ENCODE peak calls at places on chromosomes 4 and X, in ten cellular contexts. One of them, this sample, is unnamed.
A peak's percentile ranks its signal among the peaks of the same experiment; 100 is the strongest.

GRCh38 chr4:164949448-164950118 is 27.9 kb downstream of the TRIM61 start:
- DNase-seq in hepatocyte: peak; percentile 11
- DNase-seq in D721Med: no peak
- DNase-seq in endothelial cell: peak; percentile 28
- DNase-seq in A172: no peak
- DNase-seq in sigmoid colon: no peak
- DNase-seq in NCI-H1092 treated with DMSO at 0.1 percent for 48 hours: no peak
- DNase-seq in RWPE1: no peak
- DNase-seq in astrocyte of the spinal cord: no peak
- DNase-seq in GM20000: no peak
- DNase-seq in this sample: no peak

GRCh38 chr4:20333141-20333690 is 81.5 kb downstream of the SLIT2 start:
- DNase-seq in hepatocyte: no peak
- DNase-seq in D721Med: no peak
- DNase-seq in endothelial cell: no peak
- DNase-seq in A172: no peak
- DNase-seq in sigmoid colon: no peak
- DNase-seq in NCI-H1092 treated with DMSO at 0.1 percent for 48 hours: no peak
- DNase-seq in RWPE1: no peak
- DNase-seq in astrocyte of the spinal cord: no peak
- DNase-seq in GM20000: no peak
- DNase-seq in this sample: no peak

GRCh38 chr4:32460972-32461371 is 1740.8 kb downstream of the PCDH7 start:
- DNase-seq in hepatocyte: no peak
- DNase-seq in D721Med: no peak
- DNase-seq in endothelial cell: no peak
- DNase-seq in A172: no peak
- DNase-seq in sigmoid colon: no peak
- DNase-seq in NCI-H1092 treated with DMSO at 0.1 percent for 48 hours: no peak
- DNase-seq in RWPE1: no peak
- DNase-seq in astrocyte of the spinal cord: no peak
- DNase-seq in GM20000: no peak
- DNase-seq in this sample: no peak

GRCh38 chr4:75502671-75503070 is 11.5 kb downstream of the RCHY1 start:
- DNase-seq in hepatocyte: no peak
- DNase-seq in D721Med: no peak
- DNase-seq in endothelial cell: no peak
- DNase-seq in A172: no peak
- DNase-seq in sigmoid colon: no peak
- DNase-seq in NCI-H1092 treated with DMSO at 0.1 percent for 48 hours: no peak
- DNase-seq in RWPE1: no peak
- DNase-seq in astrocyte of the spinal cord: no peak
- DNase-seq in GM20000: no peak
- DNase-seq in this sample: no peak

GRCh38 chrX:109511113-109511512 is 25.5 kb upstream of the NXT2 start:
- DNase-seq in hepatocyte: no peak
- DNase-seq in D721Med: no peak
- DNase-seq in endothelial cell: no peak
- DNase-seq in A172: no peak
- DNase-seq in sigmoid colon: no peak
- DNase-seq in NCI-H1092 treated with DMSO at 0.1 percent for 48 hours: no peak
- DNase-seq in RWPE1: no peak
- DNase-seq in astrocyte of the spinal cord: no peak
- DNase-seq in GM20000: no peak
- DNase-seq in this sample: no peak

GRCh38 chr4:80184053-80184790 is 13.1 kb upstream of the PRDM8 start:
- DNase-seq in hepatocyte: peak; percentile 87
- DNase-seq in D721Med: no peak
- DNase-seq in endothelial cell: peak; percentile 98
- DNase-seq in A172: peak; percentile 64
- DNase-seq in sigmoid colon: peak; percentile 95
- DNase-seq in NCI-H1092 treated with DMSO at 0.1 percent for 48 hours: peak; percentile 59
- DNase-seq in RWPE1: peak; percentile 74
- DNase-seq in astrocyte of the spinal cord: peak; percentile 86
- DNase-seq in GM20000: peak; percentile 93
- DNase-seq in this sample: peak; percentile 74

GRCh38 chrX:100747090-100747489 is 15.2 kb upstream of the SYTL4 start:
- DNase-seq in hepatocyte: no peak
- DNase-seq in D721Med: no peak
- DNase-seq in endothelial cell: no peak
- DNase-seq in A172: no peak
- DNase-seq in sigmoid colon: no peak
- DNase-seq in NCI-H1092 treated with DMSO at 0.1 percent for 48 hours: no peak
- DNase-seq in RWPE1: no peak
- DNase-seq in astrocyte of the spinal cord: no peak
- DNase-seq in GM20000: no peak
- DNase-seq in this sample: no peak

GRCh38 chr4:8727546-8728510 is 135.3 kb downstream of the CPZ start:
- DNase-seq in hepatocyte: no peak
- DNase-seq in D721Med: no peak
- DNase-seq in endothelial cell: no peak
- DNase-seq in A172: no peak
- DNase-seq in sigmoid colon: peak; percentile 56
- DNase-seq in NCI-H1092 treated with DMSO at 0.1 percent for 48 hours: no peak
- DNase-seq in RWPE1: no peak
- DNase-seq in astrocyte of the spinal cord: no peak
- DNase-seq in GM20000: no peak
- DNase-seq in this sample: no peak

GRCh38 chr4:24473309-24473721 is 111.0 kb downstream of the DHX15 start:
- DNase-seq in hepatocyte: peak; percentile 57
- DNase-seq in D721Med: no peak
- DNase-seq in endothelial cell: no peak
- DNase-seq in A172: peak; percentile 44
- DNase-seq in sigmoid colon: peak; percentile 65
- DNase-seq in NCI-H1092 treated with DMSO at 0.1 percent for 48 hours: peak; percentile 8
- DNase-seq in RWPE1: no peak
- DNase-seq in astrocyte of the spinal cord: peak; percentile 37
- DNase-seq in GM20000: no peak
- DNase-seq in this sample: peak; percentile 41

GRCh38 chrX:1086444-1087409 is 125.7 kb downstream of the CRLF2 start:
- DNase-seq in hepatocyte: no peak
- DNase-seq in D721Med: no peak
- DNase-seq in endothelial cell: no peak
- DNase-seq in A172: peak; percentile 99
- DNase-seq in sigmoid colon: no peak
- DNase-seq in NCI-H1092 treated with DMSO at 0.1 percent for 48 hours: no peak
- DNase-seq in RWPE1: peak; percentile 37
- DNase-seq in astrocyte of the spinal cord: no peak
- DNase-seq in GM20000: no peak
- DNase-seq in this sample: no peak

GRCh38 chr4:164924670-164925238 is 47.8 kb downstream of the APELA start:
- DNase-seq in hepatocyte: no peak
- DNase-seq in D721Med: no peak
- DNase-seq in endothelial cell: no peak
- DNase-seq in A172: no peak
- DNase-seq in sigmoid colon: no peak
- DNase-seq in NCI-H1092 treated with DMSO at 0.1 percent for 48 hours: no peak
- DNase-seq in RWPE1: no peak
- DNase-seq in astrocyte of the spinal cord: no peak
- DNase-seq in GM20000: no peak
- DNase-seq in this sample: no peak

GRCh38 chr4:168577624-168578023 is 80.8 kb downstream of the PALLD start:
- DNase-seq in hepatocyte: no peak
- DNase-seq in D721Med: no peak
- DNase-seq in endothelial cell: no peak
- DNase-seq in A172: no peak
- DNase-seq in sigmoid colon: no peak
- DNase-seq in NCI-H1092 treated with DMSO at 0.1 percent for 48 hours: no peak
- DNase-seq in RWPE1: no peak
- DNase-seq in astrocyte of the spinal cord: no peak
- DNase-seq in GM20000: no peak
- DNase-seq in this sample: no peak

GRCh38 chr4:168199262-168199957 is 107.1 kb downstream of the ANXA10 start:
- DNase-seq in hepatocyte: no peak
- DNase-seq in D721Med: no peak
- DNase-seq in endothelial cell: no peak
- DNase-seq in A172: no peak
- DNase-seq in sigmoid colon: no peak
- DNase-seq in NCI-H1092 treated with DMSO at 0.1 percent for 48 hours: no peak
- DNase-seq in RWPE1: no peak
- DNase-seq in astrocyte of the spinal cord: no peak
- DNase-seq in GM20000: no peak
- DNase-seq in this sample: no peak

GRCh38 chr4:138161351-138161750 is 80.8 kb downstream of the SLC7A11 start:
- DNase-seq in hepatocyte: no peak
- DNase-seq in D721Med: no peak
- DNase-seq in endothelial cell: no peak
- DNase-seq in A172: no peak
- DNase-seq in sigmoid colon: no peak
- DNase-seq in NCI-H1092 treated with DMSO at 0.1 percent for 48 hours: no peak
- DNase-seq in RWPE1: no peak
- DNase-seq in astrocyte of the spinal cord: no peak
- DNase-seq in GM20000: no peak
- DNase-seq in this sample: no peak

GRCh38 chr4:1500231-1500965 is 94.2 kb upstream of the NKX1-1 start:
- DNase-seq in hepatocyte: no peak
- DNase-seq in D721Med: no peak
- DNase-seq in endothelial cell: no peak
- DNase-seq in A172: no peak
- DNase-seq in sigmoid colon: no peak
- DNase-seq in NCI-H1092 treated with DMSO at 0.1 percent for 48 hours: no peak
- DNase-seq in RWPE1: no peak
- DNase-seq in astrocyte of the spinal cord: no peak
- DNase-seq in GM20000: no peak
- DNase-seq in this sample: no peak

GRCh38 chr4:78551420-78552351 is at the start of gene ANXA3:
- DNase-seq in hepatocyte: peak; percentile 85
- DNase-seq in D721Med: no peak
- DNase-seq in endothelial cell: peak; percentile 33
- DNase-seq in A172: no peak
- DNase-seq in sigmoid colon: no peak
- DNase-seq in NCI-H1092 treated with DMSO at 0.1 percent for 48 hours: peak; percentile 7
- DNase-seq in RWPE1: peak; percentile 78
- DNase-seq in astrocyte of the spinal cord: no peak
- DNase-seq in GM20000: peak; percentile 66
- DNase-seq in this sample: peak; percentile 28

GRCh38 chrX:110741213-110741796 is 54.3 kb downstream of the CHRDL1 start:
- DNase-seq in hepatocyte: peak; percentile 8
- DNase-seq in D721Med: no peak
- DNase-seq in endothelial cell: no peak
- DNase-seq in A172: no peak
- DNase-seq in sigmoid colon: no peak
- DNase-seq in NCI-H1092 treated with DMSO at 0.1 percent for 48 hours: no peak
- DNase-seq in RWPE1: peak; percentile 41
- DNase-seq in astrocyte of the spinal cord: peak; percentile 41
- DNase-seq in GM20000: no peak
- DNase-seq in this sample: no peak

GRCh38 chrX:125205084-125205917 is 114.4 kb upstream of the TEX13C start:
- DNase-seq in hepatocyte: peak; percentile 70
- DNase-seq in D721Med: no peak
- DNase-seq in endothelial cell: peak; percentile 63
- DNase-seq in A172: no peak
- DNase-seq in sigmoid colon: peak; percentile 76
- DNase-seq in NCI-H1092 treated with DMSO at 0.1 percent for 48 hours: peak; percentile 39
- DNase-seq in RWPE1: peak; percentile 14
- DNase-seq in astrocyte of the spinal cord: peak; percentile 45
- DNase-seq in GM20000: no peak
- DNase-seq in this sample: peak; percentile 52

GRCh38 chrX:17788439-17788838 is 51.1 kb downstream of the SCML1 start:
- DNase-seq in hepatocyte: peak; percentile 40
- DNase-seq in D721Med: peak; percentile 29
- DNase-seq in endothelial cell: peak; percentile 40
- DNase-seq in A172: peak; percentile 39
- DNase-seq in sigmoid colon: no peak
- DNase-seq in NCI-H1092 treated with DMSO at 0.1 percent for 48 hours: peak; percentile 24
- DNase-seq in RWPE1: peak; percentile 42
- DNase-seq in astrocyte of the spinal cord: peak; percentile 32
- DNase-seq in GM20000: peak; percentile 44
- DNase-seq in this sample: peak; percentile 45

GRCh38 chr4:155170569-155170968 is 37.9 kb upstream of the NPY2R start:
- DNase-seq in hepatocyte: no peak
- DNase-seq in D721Med: no peak
- DNase-seq in endothelial cell: no peak
- DNase-seq in A172: no peak
- DNase-seq in sigmoid colon: no peak
- DNase-seq in NCI-H1092 treated with DMSO at 0.1 percent for 48 hours: no peak
- DNase-seq in RWPE1: no peak
- DNase-seq in astrocyte of the spinal cord: no peak
- DNase-seq in GM20000: no peak
- DNase-seq in this sample: no peak

GRCh38 chrX:39152106-39152649 is 350.9 kb downstream of the MID1IP1 start:
- DNase-seq in hepatocyte: peak; percentile 28
- DNase-seq in D721Med: no peak
- DNase-seq in endothelial cell: peak; percentile 68
- DNase-seq in A172: no peak
- DNase-seq in sigmoid colon: no peak
- DNase-seq in NCI-H1092 treated with DMSO at 0.1 percent for 48 hours: peak; percentile 77
- DNase-seq in RWPE1: peak; percentile 12
- DNase-seq in astrocyte of the spinal cord: no peak
- DNase-seq in GM20000: peak; percentile 53
- DNase-seq in this sample: peak; percentile 68

GRCh38 chr4:78954048-78954666 is 14.9 kb upstream of the PAQR3 start:
- DNase-seq in hepatocyte: peak; percentile 60
- DNase-seq in D721Med: no peak
- DNase-seq in endothelial cell: peak; percentile 45
- DNase-seq in A172: no peak
- DNase-seq in sigmoid colon: no peak
- DNase-seq in NCI-H1092 treated with DMSO at 0.1 percent for 48 hours: peak; percentile 24
- DNase-seq in RWPE1: no peak
- DNase-seq in astrocyte of the spinal cord: peak; percentile 30
- DNase-seq in GM20000: no peak
- DNase-seq in this sample: peak; percentile 24

GRCh38 chr4:56038763-56039162 is 90.0 kb downstream of the CEP135 start:
- DNase-seq in hepatocyte: no peak
- DNase-seq in D721Med: no peak
- DNase-seq in endothelial cell: no peak
- DNase-seq in A172: no peak
- DNase-seq in sigmoid colon: no peak
- DNase-seq in NCI-H1092 treated with DMSO at 0.1 percent for 48 hours: no peak
- DNase-seq in RWPE1: no peak
- DNase-seq in astrocyte of the spinal cord: no peak
- DNase-seq in GM20000: no peak
- DNase-seq in this sample: no peak